ENCODE peak calls at places on chromosome 22, in five cellular contexts. One of them, this sample, is unnamed.
A peak's percentile ranks its signal among the peaks of the same experiment; 100 is the strongest.

GRCh38 chr22:19962909-19963806 is 21.5 kb upstream of the TXNRD2 start:
- ATAC-seq in left lung: peak; percentile 84
- ATAC-seq in A549: no peak
- ATAC-seq in left ventricle myocardium superior: no peak
- ATAC-seq in right cardiac atrium: no peak
- ATAC-seq in this sample: no peak

GRCh38 chr22:48155446-48155845 is 1393.0 kb downstream of the TBC1D22A start:
- ATAC-seq in right cardiac atrium: no peak
- ATAC-seq in A549: no peak
- ATAC-seq in left ventricle myocardium superior: no peak
- ATAC-seq in left lung: no peak
- ATAC-seq in this sample: no peak

GRCh38 chr22:24694971-24695928 is 79.3 kb downstream of the PIWIL3 start:
- ATAC-seq in A549: no peak
- ATAC-seq in right cardiac atrium: no peak
- ATAC-seq in left ventricle myocardium superior: no peak
- ATAC-seq in left lung: peak; percentile 61
- ATAC-seq in this sample: no peak

GRCh38 chr22:17381237-17381913 is 12.1 kb downstream of the CECR2 start:
- ATAC-seq in left lung: peak; percentile 70
- ATAC-seq in right cardiac atrium: peak; percentile 52
- ATAC-seq in A549: no peak
- ATAC-seq in left ventricle myocardium superior: no peak
- ATAC-seq in this sample: no peak

GRCh38 chr22:40401981-40402406 is 31.6 kb downstream of the SGSM3 start:
- ATAC-seq in right cardiac atrium: no peak
- ATAC-seq in A549: no peak
- ATAC-seq in left lung: no peak
- ATAC-seq in left ventricle myocardium superior: no peak
- ATAC-seq in this sample: no peak

GRCh38 chr22:20615533-20616450 is 108.4 kb downstream of the MED15 start:
- ATAC-seq in A549: no peak
- ATAC-seq in right cardiac atrium: no peak
- ATAC-seq in left ventricle myocardium superior: no peak
- ATAC-seq in left lung: no peak
- ATAC-seq in this sample: no peak

GRCh38 chr22:42719133-42719532 is 1.5 kb downstream of the A4GALT start:
- ATAC-seq in A549: peak; percentile 48
- ATAC-seq in right cardiac atrium: peak; percentile 54
- ATAC-seq in left lung: no peak
- ATAC-seq in left ventricle myocardium superior: peak; percentile 56
- ATAC-seq in this sample: peak; percentile 54

GRCh38 chr22:24169439-24170058 is 11.7 kb upstream of the SUSD2 start:
- ATAC-seq in left ventricle myocardium superior: no peak
- ATAC-seq in left lung: no peak
- ATAC-seq in right cardiac atrium: no peak
- ATAC-seq in A549: no peak
- ATAC-seq in this sample: no peak

GRCh38 chr22:28369849-28370248 is 309.8 kb downstream of the TTC28 start:
- ATAC-seq in A549: no peak
- ATAC-seq in left ventricle myocardium superior: peak; percentile 23
- ATAC-seq in left lung: no peak
- ATAC-seq in right cardiac atrium: no peak
- ATAC-seq in this sample: no peak

GRCh38 chr22:26546282-26546681 is 34.0 kb upstream of the TFIP11 start:
- ATAC-seq in left lung: peak; percentile 57
- ATAC-seq in right cardiac atrium: no peak
- ATAC-seq in A549: no peak
- ATAC-seq in left ventricle myocardium superior: peak; percentile 82
- ATAC-seq in this sample: no peak

GRCh38 chr22:46193898-46194310 is 43.6 kb downstream of the PPARA start:
- ATAC-seq in right cardiac atrium: peak; percentile 77
- ATAC-seq in left ventricle myocardium superior: no peak
- ATAC-seq in left lung: no peak
- ATAC-seq in A549: no peak
- ATAC-seq in this sample: no peak

GRCh38 chr22:37569009-37569920 is 9.0 kb downstream of the CDC42EP1 start:
- ATAC-seq in right cardiac atrium: peak; percentile 5
- ATAC-seq in left ventricle myocardium superior: no peak
- ATAC-seq in left lung: peak; percentile 60
- ATAC-seq in A549: peak; percentile 7
- ATAC-seq in this sample: no peak

GRCh38 chr22:37228106-37229011 is 15.7 kb downstream of the RAC2 start:
- ATAC-seq in left lung: peak; percentile 9
- ATAC-seq in A549: peak; percentile 8
- ATAC-seq in right cardiac atrium: peak; percentile 6
- ATAC-seq in left ventricle myocardium superior: peak; percentile 34
- ATAC-seq in this sample: no peak

GRCh38 chr22:28795932-28796856 is 4.2 kb downstream of the XBP1 start:
- ATAC-seq in left lung: no peak
- ATAC-seq in left ventricle myocardium superior: no peak
- ATAC-seq in right cardiac atrium: no peak
- ATAC-seq in A549: no peak
- ATAC-seq in this sample: no peak

GRCh38 chr22:25161916-25162530 is 37.6 kb upstream of the CRYBB3 start:
- ATAC-seq in right cardiac atrium: no peak
- ATAC-seq in left lung: no peak
- ATAC-seq in A549: no peak
- ATAC-seq in left ventricle myocardium superior: no peak
- ATAC-seq in this sample: no peak

GRCh38 chr22:45639747-45640102 is 31.9 kb upstream of the ATXN10 start:
- ATAC-seq in right cardiac atrium: no peak
- ATAC-seq in left lung: no peak
- ATAC-seq in left ventricle myocardium superior: no peak
- ATAC-seq in A549: peak; percentile 8
- ATAC-seq in this sample: no peak

GRCh38 chr22:39452740-39453040 is 4.1 kb upstream of the MGAT3 start:
- ATAC-seq in left ventricle myocardium superior: peak; percentile 11
- ATAC-seq in left lung: no peak
- ATAC-seq in right cardiac atrium: peak; percentile 56
- ATAC-seq in A549: peak; percentile 35
- ATAC-seq in this sample: no peak

GRCh38 chr22:42602470-42602869 is 12.2 kb downstream of the POLDIP3 start:
- ATAC-seq in left lung: peak; percentile 41
- ATAC-seq in left ventricle myocardium superior: no peak
- ATAC-seq in A549: no peak
- ATAC-seq in right cardiac atrium: no peak
- ATAC-seq in this sample: no peak

This sample was measured in gastroesophageal sphincter.